ENCODE peak calls at places on chromosomes 3 and 15, in ten cellular contexts. E is ELR; F is HS-27A; C is effector memory CD8-positive, alpha-beta T cell; L is SK-N-DZ; Y is heart left ventricle; P is activated CD4-positive, alpha-beta T cell treated with anti-CD3 and anti-CD28 coated beads for 48 hours; X is neural crest cell; O is T-cell; J is ACHN. G is an unnamed sample.

GRCh38 chr3:111072016-111072891 is 638 bp downstream of the NECTIN3 start:
- DNase-seq in E (peak; percentile 51), F (no peak), C (peak; percentile 9), L (peak; percentile 22), Y (peak; percentile 24), P (peak; percentile 38), X (peak; percentile 28), O (no peak), J (no peak), G (no peak)

GRCh38 chr3:123658118-123658859 is 73.4 kb upstream of the HACD2 start:
- DNase-seq in E (peak; percentile 19), F (no peak), C (no peak), L (no peak), Y (peak; percentile 54), P (no peak), X (no peak), O (no peak), J (no peak), G (no peak)

GRCh38 chr3:180267202-180267843 is 230.6 kb upstream of the PEX5L start:
- DNase-seq in E (peak; percentile 33), F (no peak), C (no peak), L (peak; percentile 34), Y (no peak), P (no peak), X (no peak), O (no peak), J (peak; percentile 4), G (no peak)

GRCh38 chr15:89904519-89904918 is 8.2 kb downstream of the ARPIN start:
- DNase-seq in E (no peak), F (no peak), C (no peak), L (no peak), Y (no peak), P (no peak), X (no peak), O (no peak), J (no peak), G (no peak)

GRCh38 chr3:28576590-28577220 is 228.1 kb upstream of the AZI2 start:
- DNase-seq in E (no peak), F (no peak), C (no peak), L (peak; percentile 60), Y (no peak), P (no peak), X (peak; percentile 1), O (no peak), J (no peak), G (no peak)

GRCh38 chr3:112740800-112741199 is 99.9 kb upstream of the CCDC80 start:
- DNase-seq in E (no peak), F (no peak), C (no peak), L (no peak), Y (no peak), P (no peak), X (no peak), O (no peak), J (no peak), G (no peak)

GRCh38 chr15:76172782-76173181 is 113.0 kb downstream of the TMEM266 start:
- DNase-seq in E (no peak), F (no peak), C (no peak), L (no peak), Y (peak; percentile 47), P (no peak), X (no peak), O (no peak), J (no peak), G (no peak)

GRCh38 chr3:174767853-174768382 is 91.2 kb upstream of the NAALADL2 start:
- DNase-seq in E (no peak), F (no peak), C (no peak), L (no peak), Y (no peak), P (no peak), X (no peak), O (no peak), J (no peak), G (no peak)

GRCh38 chr3:161423911-161424522 is 52.7 kb upstream of the SPTSSB start:
- DNase-seq in E (peak; percentile 54), F (peak; percentile 7), C (no peak), L (peak; percentile 64), Y (no peak), P (no peak), X (no peak), O (no peak), J (peak; percentile 32), G (peak; percentile 36)

GRCh38 chr3:105662326-105662725 is 206.5 kb downstream of the CBLB start:
- DNase-seq in E (no peak), F (no peak), C (no peak), L (no peak), Y (no peak), P (no peak), X (no peak), O (no peak), J (no peak), G (no peak)

GRCh38 chr15:84915011-84915958 is 30.8 kb downstream of the SLC28A1 start:
- DNase-seq in E (peak; percentile 91), F (peak; percentile 31), C (no peak), L (peak; percentile 93), Y (peak; percentile 89), P (peak; percentile 77), X (no peak), O (no peak), J (peak; percentile 47), G (no peak)

GRCh38 chr3:5092018-5092417 is 30.1 kb upstream of the ARL8B start:
- DNase-seq in E (no peak), F (no peak), C (no peak), L (no peak), Y (no peak), P (no peak), X (no peak), O (no peak), J (no peak), G (no peak)

GRCh38 chr3:123448503-123449091 is at the start of gene ADCY5:
- DNase-seq in E (no peak), F (no peak), C (peak; percentile 4), L (no peak), Y (no peak), P (no peak), X (peak; percentile 16), O (no peak), J (no peak), G (no peak)

GRCh38 chr3:113677745-113678144 is 18.7 kb downstream of the USF3 start:
- DNase-seq in E (no peak), F (no peak), C (no peak), L (no peak), Y (no peak), P (no peak), X (no peak), O (no peak), J (no peak), G (no peak)

GRCh38 chr3:121670676-121671075 is 10.0 kb upstream of the HCLS1 start:
- DNase-seq in E (no peak), F (no peak), C (no peak), L (no peak), Y (no peak), P (no peak), X (no peak), O (no peak), J (no peak), G (no peak)

GRCh38 chr3:129723558-129724324 is 117.3 kb upstream of the PLXND1 start:
- DNase-seq in E (no peak), F (no peak), C (no peak), L (no peak), Y (peak; percentile 24), P (no peak), X (no peak), O (no peak), J (no peak), G (no peak)

GRCh38 chr15:26102988-26103387 is 239.9 kb upstream of the ATP10A start:
- DNase-seq in E (no peak), F (no peak), C (no peak), L (no peak), Y (no peak), P (no peak), X (no peak), O (no peak), J (no peak), G (no peak)

GRCh38 chr3:58568572-58569286 is 8.5 kb downstream of the FAM107A start:
- DNase-seq in E (peak; percentile 70), F (no peak), C (peak; percentile 66), L (peak; percentile 56), Y (peak; percentile 70), P (peak; percentile 86), X (peak; percentile 93), O (peak; percentile 45), J (peak; percentile 60), G (peak; percentile 53)

GRCh38 chr3:124976378-124976777 is 41.8 kb upstream of the MUC13 start:
- DNase-seq in E (peak; percentile 30), F (peak; percentile 24), C (no peak), L (no peak), Y (no peak), P (no peak), X (no peak), O (no peak), J (no peak), G (no peak)

GRCh38 chr3:47850803-47851417 is 48.0 kb downstream of the DHX30 start:
- DNase-seq in E (no peak), F (no peak), C (no peak), L (no peak), Y (no peak), P (no peak), X (no peak), O (no peak), J (no peak), G (no peak)

GRCh38 chr15:69801132-69801531 is 296.6 kb downstream of the TLE3 start:
- DNase-seq in E (no peak), F (no peak), C (no peak), L (no peak), Y (no peak), P (no peak), X (no peak), O (no peak), J (no peak), G (no peak)

GRCh38 chr3:127825764-127826163 is 3.4 kb upstream of the MGLL start:
- DNase-seq in E (no peak), F (no peak), C (no peak), L (no peak), Y (no peak), P (no peak), X (no peak), O (no peak), J (no peak), G (no peak)

GRCh38 chr3:152021951-152022461 is 148.6 kb downstream of the SUCNR1 start:
- DNase-seq in E (peak; percentile 75), F (peak; percentile 43), C (no peak), L (no peak), Y (no peak), P (peak; percentile 54), X (no peak), O (no peak), J (no peak), G (no peak)

GRCh38 chr15:95303659-95304058 is 1026.8 kb upstream of the NR2F2 start:
- DNase-seq in E (no peak), F (no peak), C (no peak), L (no peak), Y (no peak), P (no peak), X (no peak), O (no peak), J (no peak), G (no peak)

GRCh38 chr3:134449277-134449676 is 36.5 kb downstream of the ANAPC13 start:
- DNase-seq in E (peak; percentile 70), F (no peak), C (no peak), L (peak; percentile 21), Y (no peak), P (peak; percentile 5), X (no peak), O (no peak), J (peak; percentile 60), G (no peak)

GRCh38 chr15:66433726-66434125 is 47.0 kb downstream of the MAP2K1 start:
- DNase-seq in E (no peak), F (no peak), C (no peak), L (no peak), Y (no peak), P (peak; percentile 21), X (no peak), O (no peak), J (no peak), G (no peak)

GRCh38 chr3:10996345-10997050 is 4.0 kb downstream of the SLC6A1 start:
- DNase-seq in E (no peak), F (no peak), C (no peak), L (no peak), Y (no peak), P (no peak), X (no peak), O (no peak), J (no peak), G (no peak)

GRCh38 chr3:41683666-41684350 is 278.1 kb downstream of the ULK4 start:
- DNase-seq in E (no peak), F (no peak), C (no peak), L (no peak), Y (no peak), P (no peak), X (no peak), O (no peak), J (peak; percentile 96), G (no peak)

G was measured in CD8-positive, alpha-beta memory T cell.